ENCODE peak calls at places on chromosomes 3 and 15, in five cellular contexts. S, E, P, R and G are unnamed samples. For H3K36me3, the result is how much of the 10 kb centered on the place peaks cover.

GRCh38 chr15:89680282-89680873 is 1.2 kb upstream of the PLIN1 start:
- DNase-seq in P (peak), S (no peak), E (peak), R (no peak), G (no peak)

GRCh38 chr3:16073218-16073617 is 101.3 kb upstream of the GALNT15 start:
- DNase-seq in R (no peak), S (no peak), E (no peak), P (no peak), G (no peak)

GRCh38 chr15:100726426-100727190 is 124.2 kb downstream of the ASB7 start:
- DNase-seq in S (no peak), E (no peak), R (no peak), P (peak), G (no peak)

GRCh38 chr3:71189480-71189879 is 394.0 kb downstream of the FOXP1 start:
- DNase-seq in R (no peak), E (no peak), S (peak), P (no peak), G (no peak)

GRCh38 chr3:146640361-146640760 is 35.2 kb upstream of the PLSCR5 start:
- DNase-seq in P (no peak), E (no peak), S (no peak), R (no peak), G (no peak)

GRCh38 chr3:61354604-61355003 is 103.4 kb upstream of the FHIT start:
- DNase-seq in P (no peak), S (no peak), R (no peak), E (no peak), G (no peak)

GRCh38 chr3:120928991-120929390 is 21.0 kb downstream of the STXBP5L start:
- DNase-seq in P (no peak), R (no peak), E (no peak), S (peak), G (no peak)

GRCh38 chr15:88894348-88894818 is 961 bp downstream of the HAPLN3 start:
- DNase-seq in E (peak), S (peak), P (peak), R (peak), G (no peak)

GRCh38 chr15:28989239-28989830 is 103.6 kb downstream of the APBA2 start:
- DNase-seq in E (no peak), R (peak), S (no peak), P (no peak), G (no peak)

GRCh38 chr15:79595995-79596622 is 164.0 kb downstream of the MINAR1 start:
- DNase-seq in S (peak), R (peak), P (peak), E (no peak), G (peak)

GRCh38 chr3:71744738-71745137 is 8.9 kb upstream of the GPR27 start:
- DNase-seq in S (no peak), E (no peak), P (no peak), R (no peak), G (no peak)

GRCh38 chr15:90451215-90451850 is 63.3 kb downstream of the IQGAP1 start:
- DNase-seq in S (peak), R (no peak), P (peak), E (no peak), G (peak)

GRCh38 chr15:74322558-74323180 is 44.8 kb downstream of the CYP11A1 start:
- DNase-seq in R (peak), P (peak), E (peak), S (peak), G (no peak)
- TF ChIP-seq CTCF in R (peak), P (peak), E (peak), S (peak), G (peak)

GRCh38 chr3:160049570-160049969 is 60.9 kb downstream of the IL12A start:
- DNase-seq in S (no peak), R (no peak), E (no peak), P (no peak), G (no peak)
- H3K4me3 ChIP-seq in S (no peak), R (no peak), E (no peak), P (no peak), G (no peak)

GRCh38 chr3:15033103-15033502 is 32.0 kb downstream of the MRPS25 start:
- DNase-seq in P (no peak), E (no peak), R (no peak), S (no peak), G (no peak)
- H3K36me3 ChIP-seq in P (under half), E (under half), R (half or more), S (under half), G (under half)

GRCh38 chr15:78340243-78341056 is at the start of gene CRABP1:
- DNase-seq in S (no peak), R (no peak), P (no peak), E (no peak), G (no peak)
- TF ChIP-seq CTCF in S (no peak), R (no peak), P (no peak), E (no peak), G (no peak)

DNA sequence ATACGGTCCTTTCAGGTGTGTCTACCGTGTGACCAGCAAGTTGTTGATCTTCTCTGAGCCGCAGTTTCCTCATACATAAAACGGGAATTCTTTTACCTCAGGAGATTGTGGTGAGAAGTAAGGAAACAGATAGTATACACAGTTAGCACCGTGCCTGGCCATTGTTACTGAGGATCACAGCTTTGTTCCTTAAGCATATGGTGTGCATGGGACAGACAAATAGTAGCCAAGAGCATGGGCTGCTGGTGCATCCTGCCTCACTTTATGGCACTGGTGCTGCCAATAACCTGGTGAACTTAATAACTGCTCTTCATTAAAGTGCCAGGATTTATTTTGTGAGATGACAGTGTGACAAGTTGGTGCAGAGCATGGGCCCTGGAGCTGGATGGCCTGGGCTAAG is 86.3 kb downstream of the PDCD6IP start:
- DNase-seq in E (no peak), P (no peak), S (no peak), R (no peak), G (no peak)
- H3K4me3 ChIP-seq in E (no peak), P (no peak), S (no peak), R (no peak), G (no peak)

DNA sequence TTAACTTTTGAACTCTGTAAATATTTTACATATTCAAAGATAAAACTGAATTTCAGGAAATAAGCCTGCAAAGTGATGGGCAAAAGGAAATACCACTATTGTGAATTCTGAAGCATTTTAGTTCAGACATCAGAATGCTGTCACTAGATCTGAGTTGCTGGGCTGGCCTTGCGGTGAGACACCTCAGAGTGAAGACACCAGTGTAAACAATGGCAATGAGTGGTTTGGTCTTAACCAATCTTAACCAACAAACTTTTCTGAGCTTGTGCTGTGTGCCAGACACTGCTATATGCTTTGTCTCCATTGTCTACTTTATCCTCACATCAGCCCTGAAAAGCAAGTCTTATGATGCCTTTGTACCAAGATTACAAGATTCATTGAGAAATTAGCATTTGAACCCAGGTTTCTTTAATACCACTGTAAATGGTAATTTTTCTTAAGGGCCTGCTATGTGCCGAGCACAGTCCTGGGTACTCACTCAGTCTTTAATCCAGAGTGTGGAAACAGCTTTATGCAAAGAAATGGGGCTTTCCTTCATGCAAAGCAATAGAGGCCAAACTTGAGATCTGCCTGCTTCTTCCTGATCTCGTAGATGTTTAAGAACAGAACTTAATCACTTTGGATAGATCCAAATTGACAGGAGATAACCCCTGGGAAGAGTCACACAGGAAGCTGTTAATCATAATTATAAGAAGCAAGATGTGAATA is 55.0 kb downstream of the TMEM39A start:
- DNase-seq in E (no peak), R (no peak), S (no peak), P (no peak), G (no peak)
- H3K36me3 ChIP-seq in E (under half), R (under half), S (under half), P (under half), G (under half)

GRCh38 chr15:71114887-71115566 is at the start of gene THSD4:
- DNase-seq in P (peak), R (peak), S (peak), E (peak), G (no peak)
- TF ChIP-seq CTCF in P (peak), R (peak), S (peak), E (peak), G (peak)

DNA sequence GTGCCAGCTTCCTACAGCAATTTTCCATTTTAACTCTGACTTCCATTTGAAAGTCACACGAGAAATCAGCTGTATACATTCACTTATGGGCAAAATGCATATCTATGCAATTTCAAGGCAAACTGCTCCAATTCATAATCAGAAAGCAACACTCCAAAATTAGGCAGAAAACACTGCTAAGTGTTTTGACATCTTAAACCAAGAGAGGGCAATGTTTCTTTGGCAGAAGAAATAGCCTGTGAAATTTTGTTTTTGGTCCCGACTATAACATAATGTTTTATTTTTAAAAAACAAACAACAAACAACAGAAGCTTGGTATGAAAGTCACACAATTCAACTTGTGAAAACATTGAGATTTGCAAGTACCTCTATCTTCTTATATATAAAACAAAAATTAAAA is 42.6 kb downstream of the GOLIM4 start:
- DNase-seq in R (peak), S (no peak), P (peak), E (no peak), G (no peak)
- H3K4me3 ChIP-seq in R (no peak), S (no peak), P (no peak), E (no peak), G (no peak)

DNA sequence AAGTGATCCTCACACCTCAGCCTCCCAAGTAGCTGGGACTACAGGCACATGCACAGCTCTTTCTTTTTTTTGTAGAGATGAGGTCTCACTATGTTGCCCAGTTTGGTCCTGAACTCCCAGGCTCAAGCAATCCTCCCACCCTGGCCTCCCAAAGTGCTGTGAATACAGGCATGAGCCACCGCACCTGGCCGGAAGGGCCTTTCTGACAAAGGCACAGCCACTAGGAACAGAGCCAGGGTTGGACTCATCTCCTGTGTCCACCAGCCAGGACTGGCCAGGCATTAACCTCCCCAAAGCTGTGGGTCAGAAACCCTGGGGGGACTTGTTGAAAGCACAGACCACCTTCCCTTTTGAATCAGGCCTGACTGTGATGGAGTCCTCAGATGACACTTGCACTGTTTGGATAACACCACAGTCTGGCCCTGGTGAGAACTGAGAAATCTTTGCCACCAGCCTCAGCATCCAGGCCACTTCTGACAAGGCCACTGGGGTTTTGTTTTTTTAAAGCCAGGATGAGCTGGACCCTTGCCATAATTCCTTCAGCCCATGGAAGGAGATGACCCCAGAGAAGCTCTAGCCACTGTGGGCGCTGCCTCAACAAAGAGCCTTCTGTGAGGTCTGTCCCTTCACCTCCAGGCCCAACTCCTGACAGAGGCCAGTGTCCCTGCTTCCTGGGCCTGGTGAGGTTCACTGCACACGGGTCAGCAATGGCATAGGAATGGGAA is 4.8 kb downstream of the TKT start:
- DNase-seq in S (no peak), R (no peak), P (no peak), E (no peak), G (no peak)
- H3K36me3 ChIP-seq in S (under half), R (half or more), P (under half), E (under half), G (under half)